ENCODE peak calls at places on chromosome 1, in six cellular contexts. L is cardiac fibroblast, J is coronary artery, S is OCI-LY7, R is A549, P is adrenal gland. B is an unnamed sample.

GRCh38 chr1:53525595-53525994 is 66.4 kb downstream of the DMRTB1 start:
- DNase-seq in L (no peak), J (no peak), S (no peak), R (no peak), P (no peak), B (no peak)

GRCh38 chr1:64871256-64871655 is 95.1 kb downstream of the JAK1 start:
- DNase-seq in L (no peak), J (no peak), S (no peak), R (no peak), P (no peak), B (no peak)

GRCh38 chr1:234893725-234894630 is 234.7 kb downstream of the TOMM20 start:
- DNase-seq in L (peak; percentile 44), J (no peak), S (no peak), R (no peak), P (peak; percentile 87), B (no peak)

GRCh38 chr1:243234978-243235657 is 20.0 kb downstream of the CEP170 start:
- DNase-seq in L (peak; percentile 56), J (no peak), S (no peak), R (no peak), P (no peak), B (no peak)

GRCh38 chr1:43435146-43436145 is 18.3 kb downstream of the HYI start:
- DNase-seq in L (peak; percentile 71), J (peak; percentile 76), S (no peak), R (no peak), P (no peak), B (peak; percentile 74)

GRCh38 chr1:52677407-52677806 is 20.7 kb downstream of the COA7 start:
- DNase-seq in L (peak; percentile 69), J (no peak), S (no peak), R (no peak), P (peak; percentile 41), B (no peak)

GRCh38 chr1:200153277-200154055 is 126.0 kb downstream of the NR5A2 start:
- DNase-seq in L (no peak), J (no peak), S (peak; percentile 68), R (no peak), P (no peak), B (no peak)

GRCh38 chr1:201383647-201384405 is 6.3 kb upstream of the TNNT2 start:
- DNase-seq in L (peak; percentile 59), J (no peak), S (no peak), R (peak; percentile 52), P (no peak), B (no peak)

GRCh38 chr1:23585321-23586022 is 26.2 kb upstream of the ID3 start:
- DNase-seq in L (peak; percentile 91), J (no peak), S (no peak), R (peak; percentile 96), P (peak; percentile 49), B (no peak)

GRCh38 chr1:19750101-19750881 is 49.4 kb downstream of the TMCO4 start:
- DNase-seq in L (no peak), J (no peak), S (no peak), R (no peak), P (peak; percentile 51), B (no peak)

GRCh38 chr1:19744886-19745285 is 54.8 kb downstream of the TMCO4 start:
- DNase-seq in L (no peak), J (no peak), S (no peak), R (no peak), P (no peak), B (no peak)

GRCh38 chr1:19750882-19751276 is 48.8 kb downstream of the TMCO4 start:
- DNase-seq in L (no peak), J (no peak), S (no peak), R (no peak), P (no peak), B (no peak)

GRCh38 chr1:19749685-19750084 is 50.0 kb downstream of the TMCO4 start:
- DNase-seq in L (no peak), J (no peak), S (no peak), R (no peak), P (no peak), B (no peak)

DNA sequence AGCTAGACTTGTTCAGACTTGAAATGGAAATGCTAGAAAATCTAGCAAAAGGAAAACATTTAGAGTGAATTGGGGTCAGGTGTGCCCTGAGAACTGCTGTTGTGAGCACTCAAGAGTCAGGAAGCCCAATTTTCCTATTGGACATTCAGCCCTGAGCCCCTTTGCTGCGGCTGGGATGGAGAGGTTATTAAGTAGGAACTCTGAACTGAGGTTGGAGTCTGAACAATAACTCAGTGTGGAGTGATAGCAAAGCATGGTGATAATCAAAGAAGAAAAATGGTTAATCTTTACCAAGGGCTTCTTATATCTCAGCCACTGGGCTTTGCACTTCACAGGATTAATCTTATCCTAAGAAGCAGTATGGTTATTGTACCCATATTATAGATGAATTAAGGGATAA is 52.0 kb downstream of the TMCO4 start:
- DNase-seq in L (no peak), J (no peak), S (no peak), R (no peak), P (no peak), B (no peak)
- H3K4me3 ChIP-seq in L (no peak overlapping the region), J (no peak overlapping the region), S (no peak overlapping the region), R (no peak overlapping the region), P (no peak overlapping the region), B (no peak overlapping the region)

DNA sequence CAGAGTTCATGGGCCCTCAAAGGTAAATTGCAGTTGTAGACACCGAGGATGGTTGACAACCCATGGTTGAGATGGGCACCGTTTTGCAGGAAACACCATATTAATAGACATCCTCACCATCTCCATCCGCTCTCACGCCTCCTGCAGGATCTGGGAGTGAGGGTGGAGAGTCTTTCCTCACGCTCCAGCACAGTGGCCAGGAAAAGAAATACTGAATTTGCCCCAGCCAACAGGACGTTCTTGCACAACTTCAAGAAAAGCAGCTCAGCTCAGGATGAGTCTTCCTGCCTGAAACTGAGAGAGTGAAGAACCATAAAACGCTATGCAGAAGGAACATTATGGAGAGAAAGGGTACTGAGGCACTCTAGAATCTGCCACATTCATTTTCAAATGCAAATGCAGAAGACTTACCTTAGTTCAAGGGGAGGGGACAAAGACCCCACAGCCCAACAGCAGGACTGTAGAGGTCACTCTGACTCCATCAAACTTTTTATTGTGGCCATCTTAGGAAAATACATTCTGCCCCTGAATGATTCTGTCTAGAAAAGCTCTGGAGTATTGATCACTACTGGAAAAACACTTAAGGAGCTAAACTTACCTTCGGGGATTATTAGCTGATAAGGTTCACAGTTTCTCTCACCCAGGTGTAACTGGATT is 9.3 kb downstream of the SLAMF8 start:
- DNase-seq in L (no peak), J (no peak), S (peak; percentile 2), R (no peak), P (no peak), B (no peak)
- TF ChIP-seq CTCF in L (peak; percentile 21), J (no peak), S (peak; percentile 34), R (peak; percentile 20), P (peak; percentile 16), B (no peak)

GRCh38 chr1:32964461-32965250 is at the start of gene RNF19B:
- DNase-seq in L (peak; percentile 95), J (peak; percentile 95), S (peak; percentile 97), R (peak; percentile 94), P (peak; percentile 96), B (peak; percentile 94)

GRCh38 chr1:32963746-32964460 is 706 bp downstream of the RNF19B start:
- DNase-seq in L (no peak), J (peak; percentile 85), S (peak; percentile 80), R (peak; percentile 29), P (peak; percentile 75), B (peak; percentile 81)

GRCh38 chr1:32966900-32967299 is 2.3 kb upstream of the RNF19B start:
- DNase-seq in L (no peak), J (no peak), S (no peak), R (no peak), P (no peak), B (no peak)

GRCh38 chr1:32967863-32968571 is 3.4 kb upstream of the RNF19B start:
- DNase-seq in L (no peak), J (peak; percentile 54), S (no peak), R (no peak), P (no peak), B (no peak)

DNA sequence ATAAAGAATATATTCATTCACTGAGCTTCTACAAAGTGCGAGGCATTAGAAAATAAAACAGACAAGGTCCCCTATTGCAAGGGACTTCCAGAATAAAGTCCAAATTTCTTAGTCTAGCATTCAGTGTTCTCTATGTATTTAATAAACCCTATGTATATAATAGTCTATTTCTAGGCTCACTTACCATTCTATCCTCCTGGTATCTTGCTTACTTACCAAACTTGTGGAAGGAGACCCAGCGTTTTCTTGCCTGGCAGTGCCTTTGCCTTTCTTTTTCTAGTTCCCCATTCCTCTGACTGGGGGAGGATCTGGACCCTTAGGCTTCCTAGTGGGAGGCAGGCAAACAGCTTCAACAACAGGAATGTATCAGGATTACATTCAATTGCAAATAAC is 638 bp upstream of the RNF19B start:
- DNase-seq in L (no peak), J (no peak), S (no peak), R (no peak), P (no peak), B (peak; percentile 13)
- H3K4me3 ChIP-seq in L (no peak overlapping the region), J (peak overlapping the region; percentile 91), S (peak overlapping the region; percentile 75), R (peak overlapping the region; percentile 35), P (no peak overlapping the region), B (peak overlapping the region; percentile 95)

DNA sequence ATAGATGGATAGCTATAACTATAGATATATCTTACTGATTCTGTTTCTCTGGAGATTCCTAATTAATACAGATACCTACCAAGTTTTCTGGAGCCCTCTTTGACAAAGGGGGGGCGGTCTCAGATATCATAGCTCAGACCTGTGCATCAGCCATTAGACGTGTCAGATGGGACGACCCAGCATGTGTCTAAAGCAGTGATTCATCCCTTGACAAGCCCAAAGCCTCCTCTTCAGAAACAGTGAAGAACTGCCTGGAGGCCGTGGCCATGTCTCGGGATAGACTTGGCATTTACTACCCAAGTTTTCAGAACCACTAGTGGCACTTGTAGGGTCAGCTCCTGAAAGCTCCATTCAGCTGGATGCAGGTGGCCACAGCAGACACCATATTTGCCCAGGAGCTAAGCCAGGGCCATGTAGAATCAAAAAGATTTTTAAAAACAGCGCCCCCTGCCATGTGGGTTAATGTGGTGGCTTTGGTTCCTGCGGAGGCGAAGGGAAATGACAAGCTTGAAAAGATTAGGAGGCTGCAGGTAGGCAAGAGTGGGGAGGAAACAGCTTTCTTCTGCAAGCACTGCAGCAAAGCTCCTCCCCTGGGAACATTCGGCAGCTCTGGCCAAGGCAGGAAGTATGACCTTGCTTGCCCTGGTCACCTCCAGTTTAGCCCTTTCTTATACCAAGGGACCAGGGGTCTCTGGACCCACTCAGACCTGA is 82.2 kb downstream of the FBXO2 start:
- DNase-seq in L (no peak), J (no peak), S (peak; percentile 40), R (no peak), P (no peak), B (no peak)
- TF ChIP-seq CTCF in L (peak; percentile 11), J (no peak), S (peak; percentile 70), R (no peak), P (no peak), B (no peak)